ENCODE peak calls at places on chromosome X, in four cellular contexts. One of them, this sample, is unnamed.

GRCh38 chrX:129665916-129666644 is 11.3 kb upstream of the APLN start:
- DNase-seq in uterus: no peak
- DNase-seq in heart right ventricle: no peak
- DNase-seq in BE2C: no peak
- DNase-seq in this sample: no peak

GRCh38 chrX:134631404-134632346 is 26.6 kb downstream of the PLAC1 start:
- DNase-seq in heart right ventricle: no peak
- DNase-seq in BE2C: peak; percentile 7
- DNase-seq in uterus: peak; percentile 72
- DNase-seq in this sample: peak; percentile 26

GRCh38 chrX:108268434-108269080 is 169.7 kb downstream of the COL4A6 start:
- DNase-seq in BE2C: no peak
- DNase-seq in uterus: no peak
- DNase-seq in heart right ventricle: no peak
- DNase-seq in this sample: no peak

GRCh38 chrX:44152867-44153266 is 179.7 kb upstream of the NDP start:
- DNase-seq in BE2C: no peak
- DNase-seq in uterus: no peak
- DNase-seq in heart right ventricle: no peak
- DNase-seq in this sample: no peak

GRCh38 chrX:67207912-67208311 is 335.9 kb upstream of the AR start:
- DNase-seq in uterus: no peak
- DNase-seq in BE2C: no peak
- DNase-seq in heart right ventricle: no peak
- DNase-seq in this sample: no peak

GRCh38 chrX:110241816-110242215 is 76.1 kb downstream of the AMMECR1 start:
- DNase-seq in BE2C: no peak
- DNase-seq in heart right ventricle: peak; percentile 29
- DNase-seq in uterus: peak; percentile 16
- DNase-seq in this sample: no peak

GRCh38 chrX:316351-317325 is 2.0 kb downstream of the GTPBP6 start:
- DNase-seq in heart right ventricle: no peak
- DNase-seq in uterus: no peak
- DNase-seq in BE2C: no peak
- DNase-seq in this sample: peak; percentile 65

GRCh38 chrX:83509246-83509801 is 1.2 kb downstream of the POU3F4 start:
- DNase-seq in uterus: no peak
- DNase-seq in BE2C: no peak
- DNase-seq in heart right ventricle: no peak
- DNase-seq in this sample: no peak

GRCh38 chrX:1466971-1467561 is 14.4 kb upstream of the ASMTL start:
- DNase-seq in BE2C: no peak
- DNase-seq in heart right ventricle: peak; percentile 7
- DNase-seq in uterus: no peak
- DNase-seq in this sample: no peak

GRCh38 chrX:149073464-149073863 is 431.6 kb downstream of the IDS start:
- DNase-seq in heart right ventricle: no peak
- DNase-seq in uterus: no peak
- DNase-seq in BE2C: no peak
- DNase-seq in this sample: no peak

GRCh38 chrX:11864171-11864570 is 106.1 kb downstream of the MSL3 start:
- DNase-seq in heart right ventricle: no peak
- DNase-seq in uterus: no peak
- DNase-seq in BE2C: no peak
- DNase-seq in this sample: no peak

GRCh38 chrX:85506871-85507270 is 127.4 kb upstream of the POF1B start:
- DNase-seq in heart right ventricle: no peak
- DNase-seq in uterus: no peak
- DNase-seq in BE2C: no peak
- DNase-seq in this sample: no peak

GRCh38 chrX:43870011-43870410 is 12.2 kb downstream of the MAOB start:
- DNase-seq in uterus: no peak
- DNase-seq in heart right ventricle: no peak
- DNase-seq in BE2C: no peak
- DNase-seq in this sample: no peak

GRCh38 chrX:73577368-73577767 is 14.4 kb downstream of the CHIC1 start:
- DNase-seq in uterus: peak; percentile 30
- DNase-seq in BE2C: no peak
- DNase-seq in heart right ventricle: peak; percentile 5
- DNase-seq in this sample: no peak

GRCh38 chrX:139971394-139971749 is 6.1 kb upstream of the CXorf66 start:
- DNase-seq in heart right ventricle: no peak
- DNase-seq in BE2C: no peak
- DNase-seq in uterus: no peak
- DNase-seq in this sample: no peak

GRCh38 chrX:41946973-41947612 is 23.7 kb upstream of the CASK start:
- DNase-seq in uterus: no peak
- DNase-seq in BE2C: no peak
- DNase-seq in heart right ventricle: no peak
- DNase-seq in this sample: no peak

GRCh38 chrX:115268421-115268820 is 21.1 kb upstream of the LUZP4 start:
- DNase-seq in heart right ventricle: no peak
- DNase-seq in uterus: no peak
- DNase-seq in BE2C: peak; percentile 7
- DNase-seq in this sample: no peak
- TF ChIP-seq CTCF in heart right ventricle: peak; percentile 23
- TF ChIP-seq CTCF in uterus: no peak
- TF ChIP-seq CTCF in BE2C: peak; percentile 58
- TF ChIP-seq CTCF in this sample: peak; percentile 17

DNA sequence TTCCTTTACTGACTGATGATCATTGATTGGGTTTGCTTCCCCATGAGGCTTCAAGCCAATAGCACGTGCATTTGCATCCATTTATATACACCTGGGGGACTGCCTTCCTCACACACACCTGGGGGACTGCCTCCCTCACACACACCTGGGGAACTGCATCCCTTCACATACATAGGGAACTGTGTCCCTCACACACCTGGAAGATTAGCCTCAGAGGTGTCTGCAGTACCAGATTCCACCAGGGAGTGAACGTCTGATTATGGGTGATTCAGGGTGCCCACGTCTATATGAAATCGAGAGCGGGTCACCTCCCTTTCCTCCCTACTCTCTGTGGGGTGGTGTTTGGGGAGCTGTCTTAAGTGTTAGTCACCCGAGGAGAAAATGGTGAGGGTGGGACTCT is 16.9 kb downstream of the CD99 start:
- DNase-seq in heart right ventricle: no peak
- DNase-seq in BE2C: no peak
- DNase-seq in uterus: no peak
- DNase-seq in this sample: no peak
- H3K4me3 ChIP-seq in heart right ventricle: no peak overlapping the region
- H3K4me3 ChIP-seq in BE2C: no peak overlapping the region
- H3K4me3 ChIP-seq in uterus: no peak overlapping the region
- H3K4me3 ChIP-seq in this sample: no peak overlapping the region

GRCh38 chrX:47628980-47629379 is 750 bp downstream of the CFP start:
- DNase-seq in uterus: no peak
- DNase-seq in heart right ventricle: no peak
- DNase-seq in BE2C: no peak
- DNase-seq in this sample: no peak
- TF ChIP-seq CTCF in uterus: no peak
- TF ChIP-seq CTCF in heart right ventricle: no peak
- TF ChIP-seq CTCF in BE2C: peak; percentile 13
- TF ChIP-seq CTCF in this sample: no peak

GRCh38 chrX:131826572-131826971 is 196.5 kb upstream of the STK26 start:
- DNase-seq in heart right ventricle: no peak
- DNase-seq in BE2C: no peak
- DNase-seq in uterus: no peak
- DNase-seq in this sample: no peak
- H3K4me3 ChIP-seq in heart right ventricle: no peak overlapping the region
- H3K4me3 ChIP-seq in BE2C: no peak overlapping the region
- H3K4me3 ChIP-seq in uterus: no peak overlapping the region
- H3K4me3 ChIP-seq in this sample: no peak overlapping the region

GRCh38 chrX:118971552-118971951 is 2.9 kb upstream of the LONRF3 start:
- DNase-seq in BE2C: no peak
- DNase-seq in heart right ventricle: no peak
- DNase-seq in uterus: no peak
- DNase-seq in this sample: no peak
- TF ChIP-seq CTCF in BE2C: no peak
- TF ChIP-seq CTCF in heart right ventricle: no peak
- TF ChIP-seq CTCF in uterus: no peak
- TF ChIP-seq CTCF in this sample: no peak

GRCh38 chrX:150567645-150568319 is 639 bp upstream of the MTM1 start:
- DNase-seq in heart right ventricle: no peak
- DNase-seq in BE2C: no peak
- DNase-seq in uterus: no peak
- DNase-seq in this sample: no peak
- H3K4me3 ChIP-seq in heart right ventricle: no peak overlapping the region
- H3K4me3 ChIP-seq in BE2C: peak overlapping the region; percentile 26
- H3K4me3 ChIP-seq in uterus: no peak overlapping the region
- H3K4me3 ChIP-seq in this sample: peak overlapping the region; percentile 75

DNA sequence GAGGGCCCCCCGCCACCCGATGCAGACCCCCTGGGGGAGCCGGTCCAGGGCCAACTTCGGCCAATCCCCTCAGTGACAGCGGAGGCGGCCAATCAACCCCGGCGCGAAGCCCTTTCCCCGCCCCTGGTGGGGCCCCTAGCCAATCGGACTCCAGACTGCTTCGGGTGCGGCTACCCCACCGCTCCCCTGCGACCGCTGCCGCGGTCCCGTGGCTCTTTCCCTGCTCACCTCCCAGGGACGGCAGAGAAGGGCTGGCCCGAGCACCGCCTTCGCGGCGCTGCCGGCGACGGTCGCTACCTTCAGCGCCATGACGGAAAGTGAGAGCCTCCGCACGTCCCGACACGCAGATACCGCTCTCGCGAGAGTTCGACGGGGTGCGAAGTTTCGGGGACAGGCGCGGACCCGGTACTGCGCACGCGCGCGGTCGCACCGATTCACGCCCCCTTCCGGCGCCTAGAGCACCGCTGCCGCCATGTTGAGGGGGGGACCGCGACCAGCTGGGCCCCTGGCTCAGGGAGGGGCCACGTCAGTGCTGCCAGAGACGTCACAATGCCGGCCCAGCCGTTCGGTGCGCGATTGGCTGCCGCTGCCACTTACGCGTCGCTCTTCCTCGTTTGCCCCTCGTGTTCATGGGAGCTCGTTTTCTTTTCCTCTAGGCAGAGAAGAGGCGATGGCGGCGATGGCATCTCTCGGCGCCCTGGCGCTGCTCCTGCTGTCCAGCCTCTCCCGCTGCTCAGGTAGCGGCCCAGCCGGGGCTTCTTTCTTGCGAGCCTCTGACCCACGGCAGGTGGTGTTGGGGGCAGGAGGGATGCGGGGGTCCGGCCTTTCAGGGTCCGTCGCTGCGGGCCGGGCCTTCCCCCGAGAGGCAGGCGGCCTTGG is at the start of the genes IDH3G and SSR4:
- DNase-seq in heart right ventricle: peak; percentile 91
- DNase-seq in BE2C: peak; percentile 94
- DNase-seq in uterus: peak; percentile 90
- DNase-seq in this sample: peak; percentile 93
- TF ChIP-seq CTCF in heart right ventricle: peak; percentile 31
- TF ChIP-seq CTCF in BE2C: no peak
- TF ChIP-seq CTCF in uterus: peak; percentile 35
- TF ChIP-seq CTCF in this sample: peak; percentile 25

GRCh38 chrX:13937370-13938052 is 92.2 kb downstream of the GEMIN8 start:
- DNase-seq in heart right ventricle: peak; percentile 2
- DNase-seq in uterus: no peak
- DNase-seq in BE2C: peak; percentile 26
- DNase-seq in this sample: no peak
- H3K4me3 ChIP-seq in heart right ventricle: peak overlapping the region; percentile 25
- H3K4me3 ChIP-seq in uterus: peak overlapping the region; percentile 35
- H3K4me3 ChIP-seq in BE2C: peak overlapping the region; percentile 74
- H3K4me3 ChIP-seq in this sample: peak overlapping the region; percentile 61

GRCh38 chrX:38968817-38969216 is 167.6 kb downstream of the MID1IP1 start:
- DNase-seq in uterus: no peak
- DNase-seq in BE2C: no peak
- DNase-seq in heart right ventricle: no peak
- DNase-seq in this sample: no peak
- TF ChIP-seq CTCF in uterus: no peak
- TF ChIP-seq CTCF in BE2C: no peak
- TF ChIP-seq CTCF in heart right ventricle: no peak
- TF ChIP-seq CTCF in this sample: no peak